ENCODE peak calls at places on chromosomes 11 and 22, in eight cellular contexts. D is cardiac muscle cell, L is GM23338, K is mammary epithelial cell, F is hepatocyte, J is SK-N-SH, A is heart right ventricle, H is upper lobe of right lung. W is an unnamed sample. For H3K27me3, the result is how much of the 10 kb centered on the place peaks cover.

GRCh38 chr11:72742522-72743320 is 9.5 kb downstream of the ARAP1 start:
- DNase-seq in D (no peak), L (no peak), K (no peak), F (no peak), J (no peak), A (no peak), H (no peak), W (no peak)

GRCh38 chr11:87878373-87878779 is 296.9 kb downstream of the RAB38 start:
- DNase-seq in D (peak), L (peak), K (peak), F (peak), J (no peak), A (no peak), H (no peak), W (peak)

GRCh38 chr22:39955675-39956074 is 4.5 kb upstream of the TMA7B start:
- DNase-seq in D (no peak), L (no peak), K (no peak), F (no peak), J (no peak), A (no peak), H (no peak), W (no peak)

GRCh38 chr22:48566741-48567140 is 1260.9 kb downstream of the BRD1 start:
- DNase-seq in D (no peak), L (no peak), K (no peak), F (no peak), J (no peak), A (no peak), H (no peak), W (no peak)

GRCh38 chr11:105838668-105839403 is 183.2 kb downstream of the MSANTD4 start:
- DNase-seq in D (no peak), L (peak), K (peak), F (no peak), J (no peak), A (no peak), H (no peak), W (no peak)

GRCh38 chr11:27991731-27992130 is 116.2 kb downstream of the KIF18A start:
- DNase-seq in D (no peak), L (no peak), K (no peak), F (no peak), J (no peak), A (no peak), H (no peak), W (no peak)

GRCh38 chr22:42138122-42138770 is 7.6 kb upstream of the CYP2D6 start:
- DNase-seq in D (no peak), L (no peak), K (no peak), F (no peak), J (no peak), A (no peak), H (peak), W (no peak)

GRCh38 chr11:32333335-32333991 is 101.9 kb downstream of the WT1 start:
- DNase-seq in D (peak), L (peak), K (peak), F (peak), J (peak), A (peak), H (peak), W (no peak)

GRCh38 chr11:130904380-130904779 is 11.9 kb downstream of the SNX19 start:
- DNase-seq in D (no peak), L (peak), K (no peak), F (no peak), J (peak), A (no peak), H (no peak), W (no peak)

GRCh38 chr11:64074239-64074638 is 38.5 kb downstream of the FLRT1 start:
- DNase-seq in D (no peak), L (no peak), K (peak), F (peak), J (no peak), A (no peak), H (peak), W (no peak)

GRCh38 chr11:72721689-72722049 is 30.5 kb downstream of the ARAP1 start:
- DNase-seq in D (no peak), L (no peak), K (no peak), F (peak), J (no peak), A (no peak), H (peak), W (no peak)

DNA sequence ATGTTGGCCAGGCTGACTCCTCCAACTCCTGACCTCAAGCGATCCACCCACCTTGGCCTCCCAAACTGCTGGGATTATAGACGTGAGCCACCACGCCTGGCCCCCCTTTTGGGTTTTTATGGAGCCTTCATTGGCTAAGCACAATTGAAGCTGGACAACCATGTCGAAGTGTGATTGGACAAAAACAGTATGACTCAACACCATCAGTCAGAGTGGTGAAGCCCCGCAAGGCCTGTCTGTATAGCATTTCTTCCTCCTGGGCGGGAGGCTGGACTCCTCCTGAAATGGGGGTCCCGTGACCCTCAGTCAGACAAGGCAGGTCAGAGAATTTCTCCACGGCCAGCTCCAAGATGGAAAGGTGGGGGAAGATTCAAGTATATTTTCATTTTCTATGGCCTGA is 3.1 kb upstream of the PARVB start:
- DNase-seq in D (no peak), L (no peak), K (no peak), F (no peak), J (no peak), A (no peak), H (no peak), W (no peak)
- H3K27ac ChIP-seq in D (no peak), L (no peak), K (no peak), F (no peak), J (no peak), A (no peak), H (no peak), W (peak)

GRCh38 chr11:9047986-9048522 is 43.3 kb downstream of the SCUBE2 start:
- DNase-seq in D (peak), L (peak), K (no peak), F (peak), J (no peak), A (no peak), H (no peak), W (no peak)
- H3K27me3 ChIP-seq in D (under half), L (under half), K (under half), F (under half), J (under half), A (under half), H (under half), W (under half)

DNA sequence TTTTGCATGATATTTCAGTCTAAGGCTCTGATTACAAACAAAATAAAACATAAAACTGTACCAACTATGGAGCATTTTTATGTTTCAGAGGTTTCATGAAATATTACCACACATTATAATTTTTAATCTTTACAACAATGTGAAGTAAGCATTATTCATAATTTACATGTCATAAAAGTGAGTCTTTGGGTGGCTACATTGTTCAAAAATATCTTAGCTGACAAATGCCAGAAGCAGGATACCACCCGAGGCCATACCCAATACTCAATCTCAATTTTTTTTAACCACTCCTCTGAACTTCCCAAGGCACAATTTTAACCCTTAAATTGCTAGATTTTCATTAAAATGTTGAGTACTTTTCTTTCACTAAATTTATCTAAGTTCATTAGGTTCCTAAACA is 929.4 kb downstream of the KCNA4 start:
- DNase-seq in D (no peak), L (no peak), K (no peak), F (no peak), J (no peak), A (no peak), H (no peak), W (no peak)
- H3K27ac ChIP-seq in D (no peak), L (no peak), K (no peak), F (no peak), J (no peak), A (no peak), H (no peak), W (no peak)

DNA sequence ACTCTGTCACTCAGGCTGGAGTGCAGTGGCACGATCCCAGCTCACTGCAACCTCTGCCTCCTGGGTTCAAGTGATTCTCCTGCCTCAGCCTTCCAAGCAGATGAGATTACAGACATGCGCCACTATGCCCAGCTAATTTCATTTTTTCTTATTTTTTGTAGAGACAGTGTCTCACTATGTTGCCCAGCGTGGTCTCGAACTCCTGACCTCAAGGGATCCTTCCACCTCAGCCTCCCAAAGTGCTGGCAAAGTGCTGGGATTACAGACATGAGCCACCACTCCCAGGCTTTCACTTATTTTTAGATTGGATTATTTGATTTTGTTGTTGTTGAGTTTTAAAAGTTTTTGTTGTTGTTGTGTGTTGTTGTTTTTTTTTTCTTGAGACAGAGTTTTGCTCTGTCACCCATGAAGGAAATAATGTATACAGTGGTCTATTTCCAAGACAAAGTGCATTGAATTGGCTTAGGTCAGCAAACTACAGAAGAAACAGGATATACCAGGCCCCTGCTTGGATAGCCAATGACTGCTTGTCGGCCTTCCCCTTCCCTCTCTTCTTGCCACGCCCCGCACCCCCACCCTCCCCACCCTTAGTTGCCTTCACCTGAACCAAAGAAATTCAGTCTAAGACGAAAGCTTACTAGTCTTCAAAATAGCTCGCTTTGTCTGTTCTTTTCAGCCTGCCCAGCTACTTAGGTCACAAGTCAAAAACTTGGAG is 91.8 kb upstream of the CLDN5 start:
- DNase-seq in D (no peak), L (peak), K (no peak), F (no peak), J (no peak), A (no peak), H (no peak), W (no peak)
- H3K27me3 ChIP-seq in D (under half), L (under half), K (under half), F (under half), J (under half), A (under half), H (under half), W (under half)

DNA sequence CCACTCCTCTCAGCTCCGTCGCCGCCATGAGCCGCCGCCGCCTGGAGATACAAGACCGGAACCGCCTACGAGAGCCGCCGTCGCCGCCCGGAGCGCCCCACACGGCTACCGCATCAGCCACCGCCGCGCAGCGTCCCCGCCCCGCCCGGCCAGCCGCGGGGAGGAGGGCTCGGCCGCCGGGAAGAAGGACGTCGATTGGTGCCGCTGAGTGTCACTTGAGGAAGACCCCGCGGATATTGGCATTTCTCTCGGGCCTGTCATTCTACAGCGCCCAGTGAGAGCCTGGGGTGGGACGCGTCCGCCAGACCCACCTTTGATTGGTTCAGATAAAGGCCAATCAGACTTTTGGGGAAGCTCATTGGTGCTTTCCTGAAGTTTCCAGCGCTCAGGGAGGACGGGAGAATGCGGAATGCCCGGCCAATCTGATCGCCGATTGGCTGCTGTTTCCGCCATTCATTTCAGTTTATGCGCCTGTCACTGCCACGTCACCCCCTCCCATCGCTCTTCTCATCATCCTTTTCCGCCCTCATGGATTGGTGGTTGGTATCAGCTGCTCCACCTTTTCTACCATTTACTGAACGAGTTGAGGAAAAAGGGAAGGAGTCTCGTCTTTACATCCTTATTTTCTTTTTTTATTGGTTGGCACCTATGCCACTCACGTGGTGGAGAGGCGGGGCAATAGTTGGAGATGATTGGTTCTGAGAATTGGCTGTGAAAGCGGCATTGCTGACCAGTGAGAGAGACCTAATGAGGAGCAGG is at the start of gene OSBP:
- DNase-seq in D (peak), L (peak), K (peak), F (peak), J (peak), A (peak), H (peak), W (peak)
- H3K27ac ChIP-seq in D (peak), L (peak), K (peak), F (peak), J (peak), A (peak), H (peak), W (peak)

GRCh38 chr11:46141597-46141996 is 20.3 kb upstream of the PHF21A start:
- DNase-seq in D (no peak), L (no peak), K (no peak), F (no peak), J (no peak), A (no peak), H (no peak), W (no peak)
- H3K27me3 ChIP-seq in D (under half), L (under half), K (under half), F (under half), J (under half), A (under half), H (under half), W (under half)

GRCh38 chr11:119730789-119731386 is 1.9 kb upstream of the NECTIN1 start:
- DNase-seq in D (no peak), L (no peak), K (no peak), F (no peak), J (peak), A (no peak), H (no peak), W (no peak)

GRCh38 chr11:119730347-119730613 is 1.3 kb upstream of the NECTIN1 start:
- DNase-seq in D (no peak), L (no peak), K (no peak), F (no peak), J (no peak), A (no peak), H (no peak), W (no peak)

GRCh38 chr11:119728651-119729580 is at the start of gene NECTIN1:
- DNase-seq in D (peak), L (peak), K (peak), F (peak), J (peak), A (peak), H (peak), W (peak)

GRCh38 chr11:119728226-119728626 is 774 bp downstream of the NECTIN1 start:
- DNase-seq in D (peak), L (no peak), K (no peak), F (no peak), J (no peak), A (no peak), H (peak), W (no peak)

GRCh38 chr11:119729581-119730346 is 764 bp upstream of the NECTIN1 start:
- DNase-seq in D (no peak), L (peak), K (peak), F (peak), J (peak), A (peak), H (peak), W (no peak)
- H3K27ac ChIP-seq in D (no peak), L (no peak), K (peak), F (peak), J (peak), A (peak), H (peak), W (peak)

GRCh38 chr11:113732092-113732491 is 26.0 kb upstream of the TMPRSS5 start:
- DNase-seq in D (no peak), L (no peak), K (no peak), F (no peak), J (no peak), A (no peak), H (no peak), W (no peak)
- H3K27me3 ChIP-seq in D (under half), L (under half), K (under half), F (under half), J (under half), A (under half), H (under half), W (under half)

W was measured in WERI-Rb-1.